ENCODE peak calls at places on chromosomes 4 and X, in nine cellular contexts. O is NCI-H1048; J is NCI-H748 treated with DMSO at 0.1 percent for 48 hours; G is fibroblast of mammary gland; D is NCI-H2171 treated with DMSO at 0.1 percent for 48 hours; R is left cardiac atrium; V is stimulated activated naive CD8-positive, alpha-beta T cell treated with anti-CD3 and anti-CD28 coated beads, Interleukin-15, Interleukin-2, amounts not matched to agents 100 U/mL and 50 U/mL, for 24 hours; U is mesothelial cell of epicardium; L is dermis microvascular lymphatic vessel endothelial cell. W is an unnamed sample.
A peak's percentile ranks its signal among the peaks of the same experiment; 100 is the strongest.

GRCh38 chr4:102869569-102870227 is 906 bp downstream of the CISD2 start:
- DNase-seq in O (no peak), R (no peak), G (no peak), D (no peak), V (no peak), J (peak; percentile 39), L (no peak), U (no peak), W (no peak)

GRCh38 chr4:94486372-94486801 is 34.6 kb downstream of the PDLIM5 start:
- DNase-seq in R (no peak), V (no peak), J (no peak), D (no peak), G (peak; percentile 24), O (no peak), U (no peak), L (no peak), W (no peak)

GRCh38 chr4:139951051-139951450 is 202.9 kb downstream of the MAML3 start:
- DNase-seq in R (no peak), D (no peak), G (peak; percentile 44), O (no peak), J (no peak), U (no peak), V (peak; percentile 38), L (no peak), W (no peak)

GRCh38 chr4:10223782-10224181 is 107.2 kb upstream of the WDR1 start:
- DNase-seq in U (no peak), G (no peak), V (no peak), L (no peak), R (no peak), J (no peak), D (no peak), O (no peak), W (no peak)

GRCh38 chr4:81622028-81622427 is 150.3 kb upstream of the RASGEF1B start:
- DNase-seq in V (no peak), L (no peak), D (no peak), G (no peak), U (no peak), O (no peak), R (no peak), J (no peak), W (no peak)

GRCh38 chr4:48027653-48028052 is 11.1 kb downstream of the NIPAL1 start:
- DNase-seq in L (no peak), U (no peak), O (no peak), J (no peak), R (no peak), D (no peak), V (no peak), G (no peak), W (no peak)

GRCh38 chr4:33975996-33976395 is 2268.3 kb downstream of the ARAP2 start:
- DNase-seq in D (no peak), R (no peak), O (no peak), L (no peak), J (no peak), U (no peak), V (no peak), G (peak; percentile 29), W (no peak)

GRCh38 chrX:152220612-152221011 is 82.2 kb upstream of the MAGEA10 start:
- DNase-seq in U (no peak), O (no peak), D (no peak), R (no peak), J (no peak), G (peak; percentile 21), V (no peak), L (no peak), W (no peak)

GRCh38 chrX:65451663-65452062 is 82.9 kb downstream of the LAS1L start:
- DNase-seq in O (no peak), U (no peak), L (peak; percentile 20), G (peak; percentile 22), R (no peak), J (peak; percentile 7), V (peak; percentile 9), D (peak; percentile 23), W (peak; percentile 25)

GRCh38 chr4:187436251-187436650 is 559.3 kb upstream of the ZFP42 start:
- DNase-seq in G (no peak), R (no peak), O (no peak), J (no peak), L (no peak), U (no peak), D (no peak), V (no peak), W (no peak)

GRCh38 chr4:47071863-47072441 is 40.6 kb downstream of the GABRB1 start:
- DNase-seq in L (no peak), U (no peak), O (no peak), R (no peak), D (no peak), G (peak; percentile 53), V (no peak), J (no peak), W (no peak)

GRCh38 chr4:124499266-124499665 is 213.3 kb downstream of the ANKRD50 start:
- DNase-seq in U (no peak), J (no peak), O (no peak), V (no peak), G (peak; percentile 18), L (no peak), D (peak; percentile 3), R (no peak), W (no peak)